ENCODE peak calls at places on chromosomes 7 and 10, in ten cellular contexts. One of them, this sample, is unnamed. For H3K9me3, the result is how much of the 10 kb centered on the place peaks cover.

GRCh38 chr10:89522463-89522862 is 12.9 kb downstream of the SLC16A12 start:
- DNase-seq in CD8-positive, alpha-beta T cell: no peak
- DNase-seq in A549: no peak
- DNase-seq in tibial artery: no peak
- DNase-seq in right lobe of liver: no peak
- DNase-seq in IMR-90: peak
- DNase-seq in tibial nerve: no peak
- DNase-seq in ovary: no peak
- DNase-seq in lung: no peak
- DNase-seq in spleen: no peak
- DNase-seq in this sample: no peak

GRCh38 chr10:73979428-73980407 is 18.2 kb upstream of the VCL start:
- DNase-seq in CD8-positive, alpha-beta T cell: no peak
- DNase-seq in A549: no peak
- DNase-seq in tibial artery: no peak
- DNase-seq in right lobe of liver: no peak
- DNase-seq in IMR-90: no peak
- DNase-seq in tibial nerve: no peak
- DNase-seq in ovary: no peak
- DNase-seq in lung: no peak
- DNase-seq in spleen: no peak
- DNase-seq in this sample: no peak

GRCh38 chr7:43600046-43600445 is 17.1 kb downstream of the STK17A start:
- DNase-seq in CD8-positive, alpha-beta T cell: no peak
- DNase-seq in A549: no peak
- DNase-seq in tibial artery: no peak
- DNase-seq in right lobe of liver: no peak
- DNase-seq in IMR-90: no peak
- DNase-seq in tibial nerve: no peak
- DNase-seq in ovary: no peak
- DNase-seq in lung: no peak
- DNase-seq in spleen: no peak
- DNase-seq in this sample: no peak

GRCh38 chr7:47803846-47804245 is 144.4 kb downstream of the PKD1L1 start:
- DNase-seq in CD8-positive, alpha-beta T cell: no peak
- DNase-seq in A549: no peak
- DNase-seq in tibial artery: no peak
- DNase-seq in right lobe of liver: no peak
- DNase-seq in IMR-90: no peak
- DNase-seq in tibial nerve: no peak
- DNase-seq in ovary: no peak
- DNase-seq in lung: no peak
- DNase-seq in spleen: no peak
- DNase-seq in this sample: no peak

GRCh38 chr10:89207181-89207800 is at the start of gene CH25H:
- DNase-seq in CD8-positive, alpha-beta T cell: peak
- DNase-seq in A549: peak
- DNase-seq in tibial artery: peak
- DNase-seq in right lobe of liver: peak
- DNase-seq in IMR-90: peak
- DNase-seq in tibial nerve: peak
- DNase-seq in ovary: peak
- DNase-seq in lung: peak
- DNase-seq in spleen: no peak
- DNase-seq in this sample: peak

GRCh38 chr10:44035474-44036197 is 349.3 kb downstream of the CXCL12 start:
- DNase-seq in CD8-positive, alpha-beta T cell: no peak
- DNase-seq in A549: no peak
- DNase-seq in tibial artery: no peak
- DNase-seq in right lobe of liver: no peak
- DNase-seq in IMR-90: no peak
- DNase-seq in tibial nerve: no peak
- DNase-seq in ovary: no peak
- DNase-seq in lung: no peak
- DNase-seq in spleen: no peak
- DNase-seq in this sample: no peak

GRCh38 chr10:46560952-46561351 is 4.5 kb upstream of the GPRIN2 start:
- DNase-seq in CD8-positive, alpha-beta T cell: no peak
- DNase-seq in A549: no peak
- DNase-seq in tibial artery: no peak
- DNase-seq in right lobe of liver: peak
- DNase-seq in IMR-90: no peak
- DNase-seq in tibial nerve: no peak
- DNase-seq in ovary: no peak
- DNase-seq in lung: peak
- DNase-seq in spleen: peak
- DNase-seq in this sample: no peak

GRCh38 chr7:55534262-55534915 is 37.9 kb downstream of the VOPP1 start:
- DNase-seq in CD8-positive, alpha-beta T cell: peak
- DNase-seq in A549: no peak
- DNase-seq in tibial artery: peak
- DNase-seq in right lobe of liver: peak
- DNase-seq in IMR-90: peak
- DNase-seq in tibial nerve: peak
- DNase-seq in ovary: no peak
- DNase-seq in lung: peak
- DNase-seq in spleen: peak
- DNase-seq in this sample: no peak

GRCh38 chr10:78627254-78627795 is 441.4 kb upstream of the ZMIZ1 start:
- DNase-seq in CD8-positive, alpha-beta T cell: no peak
- DNase-seq in A549: no peak
- DNase-seq in tibial artery: no peak
- DNase-seq in right lobe of liver: no peak
- DNase-seq in IMR-90: no peak
- DNase-seq in tibial nerve: no peak
- DNase-seq in ovary: no peak
- DNase-seq in lung: no peak
- DNase-seq in spleen: no peak
- DNase-seq in this sample: no peak

GRCh38 chr10:67492317-67493019 is 203.5 kb downstream of the CTNNA3 start:
- DNase-seq in CD8-positive, alpha-beta T cell: no peak
- DNase-seq in A549: peak
- DNase-seq in tibial artery: no peak
- DNase-seq in right lobe of liver: no peak
- DNase-seq in IMR-90: peak
- DNase-seq in tibial nerve: no peak
- DNase-seq in ovary: no peak
- DNase-seq in lung: no peak
- DNase-seq in spleen: no peak
- DNase-seq in this sample: no peak

GRCh38 chr10:103177123-103177522 is 15.9 kb downstream of the NT5C2 start:
- DNase-seq in CD8-positive, alpha-beta T cell: no peak
- DNase-seq in A549: no peak
- DNase-seq in tibial artery: no peak
- DNase-seq in right lobe of liver: no peak
- DNase-seq in IMR-90: no peak
- DNase-seq in tibial nerve: no peak
- DNase-seq in ovary: no peak
- DNase-seq in lung: no peak
- DNase-seq in spleen: no peak
- DNase-seq in this sample: no peak
- H3K27ac ChIP-seq in CD8-positive, alpha-beta T cell: no peak
- H3K27ac ChIP-seq in A549: no peak
- H3K27ac ChIP-seq in tibial artery: peak
- H3K27ac ChIP-seq in right lobe of liver: no peak
- H3K27ac ChIP-seq in IMR-90: no peak
- H3K27ac ChIP-seq in tibial nerve: no peak
- H3K27ac ChIP-seq in ovary: no peak
- H3K27ac ChIP-seq in lung: no peak
- H3K27ac ChIP-seq in spleen: no peak
- H3K27ac ChIP-seq in this sample: no peak

GRCh38 chr10:124579003-124579384 is 117.4 kb downstream of the LHPP start:
- DNase-seq in CD8-positive, alpha-beta T cell: no peak
- DNase-seq in A549: no peak
- DNase-seq in tibial artery: no peak
- DNase-seq in right lobe of liver: no peak
- DNase-seq in IMR-90: no peak
- DNase-seq in tibial nerve: no peak
- DNase-seq in ovary: peak
- DNase-seq in lung: no peak
- DNase-seq in spleen: peak
- DNase-seq in this sample: no peak

GRCh38 chr10:124577651-124578050 is 116.0 kb downstream of the LHPP start:
- DNase-seq in CD8-positive, alpha-beta T cell: no peak
- DNase-seq in A549: no peak
- DNase-seq in tibial artery: no peak
- DNase-seq in right lobe of liver: no peak
- DNase-seq in IMR-90: no peak
- DNase-seq in tibial nerve: no peak
- DNase-seq in ovary: peak
- DNase-seq in lung: no peak
- DNase-seq in spleen: peak
- DNase-seq in this sample: no peak

GRCh38 chr10:124575107-124576035 is 113.7 kb downstream of the LHPP start:
- DNase-seq in CD8-positive, alpha-beta T cell: no peak
- DNase-seq in A549: no peak
- DNase-seq in tibial artery: no peak
- DNase-seq in right lobe of liver: no peak
- DNase-seq in IMR-90: no peak
- DNase-seq in tibial nerve: no peak
- DNase-seq in ovary: peak
- DNase-seq in lung: no peak
- DNase-seq in spleen: peak
- DNase-seq in this sample: no peak

GRCh38 chr10:124576526-124577420 is 115.2 kb downstream of the LHPP start:
- DNase-seq in CD8-positive, alpha-beta T cell: no peak
- DNase-seq in A549: no peak
- DNase-seq in tibial artery: no peak
- DNase-seq in right lobe of liver: no peak
- DNase-seq in IMR-90: no peak
- DNase-seq in tibial nerve: no peak
- DNase-seq in ovary: peak
- DNase-seq in lung: no peak
- DNase-seq in spleen: peak
- DNase-seq in this sample: no peak

DNA sequence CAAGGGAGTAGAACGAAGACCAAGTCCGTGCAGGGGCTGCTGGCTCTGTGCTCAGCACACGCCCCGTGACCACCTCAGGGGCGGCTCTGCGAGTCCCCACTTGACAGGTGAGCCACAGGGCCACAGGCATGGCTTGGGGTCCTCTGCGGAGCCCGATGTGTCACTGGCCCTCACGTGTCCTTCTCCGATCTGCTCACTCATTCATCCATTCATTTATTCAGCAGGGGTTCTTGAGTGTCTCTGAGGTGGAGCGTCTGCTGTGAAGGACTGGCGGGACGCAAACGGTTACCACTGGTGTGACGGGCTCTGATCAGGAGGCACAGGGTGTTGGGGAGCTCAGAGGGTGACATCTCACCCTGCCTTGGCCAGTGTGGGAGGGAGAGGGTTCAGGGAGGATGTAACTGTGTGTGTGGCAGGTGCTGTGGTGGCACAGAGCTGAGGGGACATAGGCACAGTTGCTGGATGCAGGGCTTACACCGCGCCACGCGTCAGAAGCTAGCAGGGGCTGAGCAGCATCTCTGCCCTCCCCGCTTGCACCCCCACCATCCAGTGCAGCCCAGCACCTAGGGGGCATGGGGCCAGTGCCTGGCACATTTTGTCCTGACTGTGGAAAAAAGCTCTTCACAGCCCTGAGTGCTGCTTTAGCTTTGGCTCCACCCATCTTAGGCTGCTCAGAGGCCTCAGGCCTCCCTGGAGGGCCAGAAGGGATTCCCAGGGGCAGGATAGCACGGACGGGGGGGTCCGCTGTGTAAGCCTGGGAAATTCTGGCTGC is 116.8 kb downstream of the LHPP start:
- DNase-seq in CD8-positive, alpha-beta T cell: no peak
- DNase-seq in A549: no peak
- DNase-seq in tibial artery: no peak
- DNase-seq in right lobe of liver: no peak
- DNase-seq in IMR-90: no peak
- DNase-seq in tibial nerve: no peak
- DNase-seq in ovary: peak
- DNase-seq in lung: no peak
- DNase-seq in spleen: peak
- DNase-seq in this sample: no peak
- TF ChIP-seq CTCF in CD8-positive, alpha-beta T cell: no peak
- TF ChIP-seq CTCF in A549: no peak
- TF ChIP-seq CTCF in tibial artery: no peak
- TF ChIP-seq CTCF in right lobe of liver: no peak
- TF ChIP-seq CTCF in IMR-90: no peak
- TF ChIP-seq CTCF in tibial nerve: no peak
- TF ChIP-seq CTCF in ovary: no peak
- TF ChIP-seq CTCF in lung: no peak
- TF ChIP-seq CTCF in spleen: no peak
- TF ChIP-seq CTCF in this sample: no peak

GRCh38 chr10:131573256-131574215 is 262.0 kb upstream of the TCERG1L start:
- DNase-seq in CD8-positive, alpha-beta T cell: no peak
- DNase-seq in A549: no peak
- DNase-seq in tibial artery: no peak
- DNase-seq in right lobe of liver: no peak
- DNase-seq in IMR-90: no peak
- DNase-seq in tibial nerve: no peak
- DNase-seq in ovary: no peak
- DNase-seq in lung: no peak
- DNase-seq in spleen: peak
- DNase-seq in this sample: no peak
- H3K9me3 ChIP-seq in CD8-positive, alpha-beta T cell: under half
- H3K9me3 ChIP-seq in A549: under half
- H3K9me3 ChIP-seq in tibial artery: under half
- H3K9me3 ChIP-seq in right lobe of liver: under half
- H3K9me3 ChIP-seq in IMR-90: half or more
- H3K9me3 ChIP-seq in tibial nerve: under half
- H3K9me3 ChIP-seq in ovary: under half
- H3K9me3 ChIP-seq in lung: under half
- H3K9me3 ChIP-seq in spleen: under half
- H3K9me3 ChIP-seq in this sample: under half

GRCh38 chr7:154841731-154842331 is 161.1 kb downstream of the PAXIP1 start:
- DNase-seq in CD8-positive, alpha-beta T cell: no peak
- DNase-seq in A549: no peak
- DNase-seq in tibial artery: no peak
- DNase-seq in right lobe of liver: no peak
- DNase-seq in IMR-90: no peak
- DNase-seq in tibial nerve: no peak
- DNase-seq in ovary: no peak
- DNase-seq in lung: no peak
- DNase-seq in spleen: no peak
- DNase-seq in this sample: peak

GRCh38 chr7:154843670-154844237 is 159.2 kb downstream of the PAXIP1 start:
- DNase-seq in CD8-positive, alpha-beta T cell: no peak
- DNase-seq in A549: no peak
- DNase-seq in tibial artery: no peak
- DNase-seq in right lobe of liver: no peak
- DNase-seq in IMR-90: no peak
- DNase-seq in tibial nerve: no peak
- DNase-seq in ovary: no peak
- DNase-seq in lung: no peak
- DNase-seq in spleen: no peak
- DNase-seq in this sample: no peak

GRCh38 chr7:154842608-154843007 is 160.3 kb downstream of the PAXIP1 start:
- DNase-seq in CD8-positive, alpha-beta T cell: no peak
- DNase-seq in A549: no peak
- DNase-seq in tibial artery: no peak
- DNase-seq in right lobe of liver: no peak
- DNase-seq in IMR-90: no peak
- DNase-seq in tibial nerve: no peak
- DNase-seq in ovary: no peak
- DNase-seq in lung: no peak
- DNase-seq in spleen: no peak
- DNase-seq in this sample: no peak

GRCh38 chr7:154844499-154844898 is 158.4 kb downstream of the PAXIP1 start:
- DNase-seq in CD8-positive, alpha-beta T cell: no peak
- DNase-seq in A549: no peak
- DNase-seq in tibial artery: no peak
- DNase-seq in right lobe of liver: no peak
- DNase-seq in IMR-90: no peak
- DNase-seq in tibial nerve: no peak
- DNase-seq in ovary: no peak
- DNase-seq in lung: no peak
- DNase-seq in spleen: no peak
- DNase-seq in this sample: no peak

GRCh38 chr7:154844955-154845354 is 158.0 kb downstream of the PAXIP1 start:
- DNase-seq in CD8-positive, alpha-beta T cell: no peak
- DNase-seq in A549: no peak
- DNase-seq in tibial artery: no peak
- DNase-seq in right lobe of liver: no peak
- DNase-seq in IMR-90: no peak
- DNase-seq in tibial nerve: no peak
- DNase-seq in ovary: no peak
- DNase-seq in lung: no peak
- DNase-seq in spleen: no peak
- DNase-seq in this sample: no peak
- H3K27ac ChIP-seq in CD8-positive, alpha-beta T cell: no peak
- H3K27ac ChIP-seq in A549: no peak
- H3K27ac ChIP-seq in tibial artery: no peak
- H3K27ac ChIP-seq in right lobe of liver: peak
- H3K27ac ChIP-seq in IMR-90: no peak
- H3K27ac ChIP-seq in tibial nerve: no peak
- H3K27ac ChIP-seq in ovary: no peak
- H3K27ac ChIP-seq in lung: no peak
- H3K27ac ChIP-seq in spleen: no peak
- H3K27ac ChIP-seq in this sample: no peak

This sample was measured in A673.